ENCODE peak calls at places on chromosome 18, in ten cellular contexts. K, V, G, L, T, J, H, O, D and E are unnamed samples.

GRCh38 chr18:69128978-69129377 is 271.7 kb upstream of the DOK6 start:
- DNase-seq in O (no peak), H (no peak), V (no peak), T (no peak), G (no peak), K (no peak), L (no peak), J (no peak), D (no peak), E (no peak)

GRCh38 chr18:75428490-75428889 is 987 bp upstream of the SMIM21 start:
- DNase-seq in V (no peak), D (no peak), O (no peak), G (no peak), L (no peak), K (no peak), T (no peak), J (no peak), H (no peak), E (no peak)

GRCh38 chr18:3579701-3580100 is 129.7 kb downstream of the TGIF1 start:
- DNase-seq in H (no peak), O (no peak), T (no peak), G (no peak), V (no peak), D (no peak), J (no peak), L (no peak), K (peak; percentile 76), E (no peak)

GRCh38 chr18:37668971-37669747 is 103.6 kb upstream of the CELF4 start:
- DNase-seq in J (no peak), O (no peak), L (no peak), G (no peak), H (no peak), T (no peak), K (peak; percentile 10), D (no peak), V (no peak), E (no peak)

GRCh38 chr18:3388980-3389379 is 61.0 kb upstream of the TGIF1 start:
- DNase-seq in L (no peak), T (no peak), J (no peak), G (no peak), O (no peak), H (no peak), V (no peak), D (no peak), K (no peak), E (no peak)

GRCh38 chr18:37484893-37485834 is 80.4 kb downstream of the CELF4 start:
- DNase-seq in H (no peak), J (peak; percentile 8), O (peak; percentile 38), T (no peak), K (peak; percentile 1), D (no peak), V (no peak), L (peak; percentile 38), G (peak; percentile 81), E (no peak)

GRCh38 chr18:32445846-32446245 is 24.8 kb downstream of the GAREM1 start:
- DNase-seq in O (no peak), T (no peak), G (no peak), K (no peak), H (no peak), V (peak; percentile 6), J (no peak), D (no peak), L (no peak), E (no peak)

GRCh38 chr18:13583567-13584245 is 142.7 kb downstream of the FAM210A start:
- DNase-seq in D (no peak), V (no peak), T (no peak), H (no peak), J (no peak), L (no peak), O (no peak), K (no peak), G (no peak), E (no peak)

GRCh38 chr18:41370740-41371623 is 584.1 kb upstream of the PIK3C3 start:
- DNase-seq in V (no peak), O (no peak), L (no peak), T (no peak), D (no peak), H (no peak), J (no peak), K (no peak), G (no peak), E (no peak)

GRCh38 chr18:23779696-23780303 is 90.5 kb downstream of the LAMA3 start:
- DNase-seq in K (peak; percentile 70), T (no peak), G (peak; percentile 22), L (no peak), H (no peak), V (no peak), O (no peak), J (peak; percentile 12), D (no peak), E (no peak)

GRCh38 chr18:10409041-10409440 is 45.4 kb upstream of the APCDD1 start:
- DNase-seq in G (no peak), V (no peak), O (no peak), J (no peak), D (no peak), H (no peak), T (no peak), L (no peak), K (no peak), E (no peak)

GRCh38 chr18:12015697-12016062 is 34.4 kb downstream of the IMPA2 start:
- DNase-seq in J (no peak), L (peak; percentile 78), V (no peak), T (no peak), K (peak; percentile 7), D (no peak), H (no peak), O (no peak), G (no peak), E (no peak)

GRCh38 chr18:21534327-21534726 is 66.2 kb downstream of the ESCO1 start:
- DNase-seq in J (no peak), T (no peak), K (no peak), V (no peak), L (no peak), H (no peak), G (no peak), O (no peak), D (no peak), E (no peak)

GRCh38 chr18:43933177-43933576 is 655.9 kb upstream of the SYT4 start:
- DNase-seq in L (no peak), O (no peak), D (no peak), J (no peak), G (no peak), T (no peak), V (no peak), K (no peak), H (no peak), E (no peak)

GRCh38 chr18:48806551-48807261 is 144.1 kb downstream of the SMAD7 start:
- DNase-seq in V (no peak), D (peak; percentile 72), K (peak; percentile 30), J (peak; percentile 12), H (no peak), T (no peak), G (peak; percentile 19), L (peak; percentile 7), O (peak; percentile 68), E (no peak)

GRCh38 chr18:39770399-39770798 is 2184.6 kb upstream of the PIK3C3 start:
- DNase-seq in V (no peak), D (no peak), T (no peak), K (no peak), O (no peak), G (no peak), L (no peak), H (no peak), J (no peak), E (no peak)